ENCODE peak calls at places on chromosome X, in six cellular contexts. J is choroid plexus epithelial cell; R is pancreas; C is BE2C; B is effector memory CD4-positive, alpha-beta T cell; X is H7. Y is an unnamed sample.

GRCh38 chrX:29926056-29926455 is 289.3 kb upstream of the MAGEB2 start:
- DNase-seq in J (no peak), R (no peak), C (no peak), B (no peak), X (no peak), Y (no peak)

GRCh38 chrX:95675011-95675410 is 1009.6 kb upstream of the DIAPH2 start:
- DNase-seq in J (no peak), R (no peak), C (no peak), B (no peak), X (no peak), Y (no peak)

GRCh38 chrX:104854790-104855340 is 288.9 kb downstream of the IL1RAPL2 start:
- DNase-seq in J (no peak), R (no peak), C (no peak), B (no peak), X (no peak), Y (no peak)

GRCh38 chrX:69124108-69124507 is 41.1 kb downstream of the PJA1 start:
- DNase-seq in J (peak), R (no peak), C (no peak), B (no peak), X (no peak), Y (no peak)

GRCh38 chrX:118755633-118756032 is 28.2 kb downstream of the IL13RA1 start:
- DNase-seq in J (no peak), R (no peak), C (no peak), B (no peak), X (no peak), Y (no peak)

GRCh38 chrX:78595901-78596502 is 63.1 kb downstream of the RTL3 start:
- DNase-seq in J (peak), R (no peak), C (no peak), B (no peak), X (no peak), Y (no peak)

GRCh38 chrX:124010157-124010556 is 48.7 kb downstream of the STAG2 start:
- DNase-seq in J (no peak), R (no peak), C (no peak), B (no peak), X (no peak), Y (no peak)

GRCh38 chrX:538311-538710 is 92.3 kb upstream of the SHOX start:
- DNase-seq in J (no peak), R (no peak), C (no peak), B (no peak), X (no peak), Y (no peak)

GRCh38 chrX:103356897-103357296 is 591 bp downstream of the TCEAL9 start:
- DNase-seq in J (no peak), R (peak), C (peak), B (no peak), X (no peak), Y (no peak)

DNA sequence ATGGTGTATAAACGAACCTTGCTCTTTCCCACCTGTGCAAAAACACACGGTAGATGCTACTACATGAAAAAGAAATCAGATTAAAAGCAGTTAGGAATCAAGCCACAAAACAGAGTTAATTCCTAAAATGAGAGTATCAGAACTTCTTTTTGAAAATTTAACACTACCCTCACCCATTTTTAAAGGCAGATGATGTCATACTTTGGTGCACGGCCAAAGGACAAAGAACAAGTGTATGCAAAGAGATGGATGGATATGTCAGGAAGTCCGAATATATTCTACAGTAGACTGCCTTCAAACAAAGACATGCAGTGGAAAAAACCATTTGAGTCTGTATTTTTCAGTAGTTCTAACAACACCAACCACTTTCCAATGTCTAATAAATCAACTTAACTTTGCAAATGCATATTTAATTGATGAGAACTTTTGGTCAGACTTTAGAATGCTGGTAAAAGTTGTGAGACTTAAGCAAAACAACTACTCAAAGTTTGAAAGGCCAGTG is 2.2 kb downstream of the AIFM1 start:
- DNase-seq in J (no peak), R (no peak), C (no peak), B (no peak), X (no peak), Y (no peak)
- H3K4me3 ChIP-seq in J (no peak), R (no peak), C (no peak), B (no peak), X (no peak), Y (no peak)

GRCh38 chrX:115345654-115346014 is 56.1 kb downstream of the LUZP4 start:
- DNase-seq in J (peak), R (no peak), C (no peak), B (no peak), X (no peak), Y (no peak)

GRCh38 chrX:115356369-115356768 is 66.9 kb downstream of the LUZP4 start:
- DNase-seq in J (no peak), R (no peak), C (no peak), B (no peak), X (no peak), Y (no peak)

GRCh38 chrX:115344885-115345653 is 55.6 kb downstream of the LUZP4 start:
- DNase-seq in J (peak), R (peak), C (peak), B (no peak), X (peak), Y (no peak)

GRCh38 chrX:115348440-115349225 is 59.1 kb downstream of the LUZP4 start:
- DNase-seq in J (no peak), R (no peak), C (no peak), B (no peak), X (no peak), Y (no peak)

DNA sequence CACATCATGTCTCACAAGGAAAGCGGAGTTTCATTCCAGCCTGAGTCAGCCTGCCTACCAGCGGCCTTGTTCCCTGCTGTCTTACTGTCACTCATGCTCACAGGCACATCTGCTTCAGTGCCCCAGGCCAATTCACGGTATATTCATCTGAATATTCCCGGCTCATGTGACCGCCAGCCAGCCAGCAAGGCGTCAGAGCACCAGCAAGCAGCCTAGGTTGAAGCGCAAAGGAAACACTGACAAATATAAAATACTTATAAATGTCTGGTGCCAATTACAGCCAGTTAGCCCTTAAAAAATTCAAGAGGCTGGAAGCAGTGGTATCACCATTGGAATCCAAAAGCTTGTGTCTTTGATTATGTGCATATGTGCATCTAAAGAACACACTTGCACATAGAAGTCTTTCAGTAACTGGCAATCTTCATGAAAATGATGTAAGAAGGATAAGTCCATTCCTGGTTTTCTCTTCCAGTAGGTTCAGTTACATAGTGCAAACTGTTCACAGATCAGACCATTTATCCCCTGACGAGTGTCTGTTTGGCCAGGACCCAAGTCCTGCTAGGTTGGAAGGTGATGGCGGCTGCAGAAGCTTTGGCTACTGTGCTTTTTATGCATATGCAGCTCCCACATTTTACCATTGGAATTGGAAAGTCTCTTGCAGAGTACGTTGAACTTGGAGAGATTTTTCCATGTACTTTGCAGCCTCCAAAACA is 61.3 kb downstream of the LUZP4 start:
- DNase-seq in J (no peak), R (no peak), C (peak), B (no peak), X (no peak), Y (no peak)
- H3K4me3 ChIP-seq in J (no peak), R (no peak), C (peak), B (no peak), X (no peak), Y (no peak)

DNA sequence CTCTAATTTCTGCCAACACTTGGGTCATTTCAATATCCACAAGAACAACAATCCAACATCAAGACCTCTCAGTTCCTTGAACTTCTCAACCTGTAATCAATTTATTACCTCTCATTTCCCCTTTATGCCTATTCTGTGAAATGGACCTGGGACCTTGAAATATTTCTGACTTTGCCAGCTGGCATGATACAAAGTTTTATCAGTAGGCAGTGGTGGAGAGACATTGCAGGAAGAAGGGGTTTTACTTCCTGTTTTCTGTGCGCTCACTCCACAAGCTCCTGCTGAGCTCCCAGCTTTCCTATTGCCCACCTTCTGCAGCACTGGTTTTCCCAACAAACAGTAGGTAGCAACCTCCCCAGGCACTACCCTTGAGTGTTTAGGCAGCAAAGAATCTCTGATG is 3.5 kb upstream of the ARHGEF6 start:
- DNase-seq in J (no peak), R (no peak), C (no peak), B (no peak), X (no peak), Y (no peak)
- H3K4me3 ChIP-seq in J (no peak), R (no peak), C (no peak), B (no peak), X (no peak), Y (no peak)

GRCh38 chrX:11665144-11666040 is at the start of gene ARHGAP6:
- DNase-seq in J (peak), R (peak), C (no peak), B (no peak), X (peak), Y (no peak)
- H3K4me3 ChIP-seq in J (peak), R (peak), C (no peak), B (no peak), X (peak), Y (no peak)

GRCh38 chrX:101079223-101079622 is 544 bp downstream of the TMEM35A start:
- DNase-seq in J (no peak), R (no peak), C (no peak), B (no peak), X (no peak), Y (no peak)
- H3K4me3 ChIP-seq in J (peak), R (no peak), C (no peak), B (no peak), X (peak), Y (no peak)

GRCh38 chrX:130902446-130902782 is 595 bp downstream of the ENOX2 start:
- DNase-seq in J (no peak), R (no peak), C (no peak), B (no peak), X (peak), Y (no peak)

GRCh38 chrX:130906776-130907175 is 3.8 kb upstream of the ENOX2 start:
- DNase-seq in J (no peak), R (no peak), C (no peak), B (no peak), X (no peak), Y (no peak)

GRCh38 chrX:130902783-130903613 is at the start of gene ENOX2:
- DNase-seq in J (peak), R (peak), C (peak), B (peak), X (peak), Y (peak)
- H3K4me3 ChIP-seq in J (peak), R (peak), C (peak), B (peak), X (peak), Y (peak)

DNA sequence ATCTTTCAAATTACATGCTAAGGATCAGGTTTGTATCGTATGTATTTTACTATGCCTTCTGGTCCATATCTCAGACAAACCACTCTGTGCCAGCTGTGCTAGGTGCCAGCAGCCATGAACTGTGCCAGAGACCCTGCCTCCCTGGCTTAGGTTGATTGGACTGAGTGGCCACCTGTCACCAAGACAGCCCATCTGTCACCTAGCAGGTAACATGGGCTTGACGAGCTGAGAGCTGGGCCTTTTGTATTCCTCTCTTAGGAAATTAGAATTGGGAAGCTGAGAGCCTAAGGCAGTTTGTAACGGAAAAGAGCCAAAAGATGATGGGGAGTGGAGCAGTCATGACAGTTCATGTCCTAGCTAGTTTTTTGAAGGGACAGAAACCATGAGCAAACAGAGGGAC is 42.5 kb downstream of the TMEM164 start:
- DNase-seq in J (no peak), R (no peak), C (no peak), B (no peak), X (no peak), Y (no peak)
- H3K4me3 ChIP-seq in J (no peak), R (no peak), C (no peak), B (no peak), X (no peak), Y (no peak)